ENCODE peak calls at places on chromosomes 4 and X, in six cellular contexts. Q is cardiac fibroblast, Y is hypothalamus, Z is neural crest cell, X is T-helper 17 cell, U is A172. K is an unnamed sample.

GRCh38 chrX:12319012-12319519 is 180.8 kb downstream of the FRMPD4 start:
- DNase-seq in Q (peak), Y (no peak), Z (no peak), X (no peak), U (peak), K (no peak)

GRCh38 chr4:150348079-150348478 is 233.9 kb upstream of the MAB21L2 start:
- DNase-seq in Q (peak), Y (no peak), Z (no peak), X (no peak), U (peak), K (no peak)

GRCh38 chrX:111779582-111779981 is 96.4 kb upstream of the TRPC5OS start:
- DNase-seq in Q (no peak), Y (no peak), Z (no peak), X (no peak), U (no peak), K (no peak)

GRCh38 chr4:98779021-98779420 is 120.6 kb upstream of the TSPAN5 start:
- DNase-seq in Q (no peak), Y (no peak), Z (no peak), X (no peak), U (no peak), K (no peak)

GRCh38 chr4:139416073-139416673 is 37.7 kb upstream of the RAB33B start:
- DNase-seq in Q (peak), Y (no peak), Z (peak), X (no peak), U (peak), K (no peak)

GRCh38 chrX:1657367-1658082 is 42.7 kb downstream of the ASMT start:
- DNase-seq in Q (peak), Y (no peak), Z (no peak), X (peak), U (peak), K (no peak)

GRCh38 chr4:1318488-1319213 is 28.4 kb upstream of the UVSSA start:
- DNase-seq in Q (no peak), Y (no peak), Z (no peak), X (no peak), U (no peak), K (no peak)

GRCh38 chr4:111399523-111400135 is 745.6 kb upstream of the FAM241A start:
- DNase-seq in Q (no peak), Y (no peak), Z (no peak), X (no peak), U (no peak), K (peak)

GRCh38 chrX:25597561-25597960 is 540.6 kb upstream of the MAGEB18 start:
- DNase-seq in Q (peak), Y (no peak), Z (no peak), X (no peak), U (peak), K (no peak)

GRCh38 chr4:7640136-7640535 is 205.4 kb upstream of the PSAPL1 start:
- DNase-seq in Q (no peak), Y (no peak), Z (no peak), X (no peak), U (no peak), K (no peak)

GRCh38 chrX:132423323-132423722 is 65.5 kb downstream of the MBNL3 start:
- DNase-seq in Q (no peak), Y (no peak), Z (no peak), X (no peak), U (no peak), K (no peak)

GRCh38 chr4:88765729-88766128 is 68.1 kb upstream of the NAP1L5 start:
- DNase-seq in Q (peak), Y (no peak), Z (no peak), X (no peak), U (peak), K (no peak)

GRCh38 chr4:84938316-84938715 is 28.2 kb downstream of the WDFY3 start:
- DNase-seq in Q (peak), Y (no peak), Z (no peak), X (no peak), U (peak), K (no peak)

GRCh38 chrX:85244411-85245210 is 820 bp downstream of the ZNF711 start:
- DNase-seq in Q (peak), Y (no peak), Z (peak), X (no peak), U (no peak), K (no peak)

GRCh38 chr4:158837527-158838141 is 68.8 kb downstream of the FNIP2 start:
- DNase-seq in Q (no peak), Y (no peak), Z (no peak), X (no peak), U (no peak), K (no peak)

GRCh38 chr4:47876310-47876709 is 38.1 kb downstream of the NFXL1 start:
- DNase-seq in Q (no peak), Y (no peak), Z (no peak), X (no peak), U (no peak), K (no peak)

GRCh38 chr4:15012017-15012788 is 9.9 kb downstream of the CPEB2 start:
- DNase-seq in Q (no peak), Y (no peak), Z (no peak), X (no peak), U (no peak), K (no peak)

GRCh38 chr4:35963969-35964515 is 280.3 kb downstream of the ARAP2 start:
- DNase-seq in Q (no peak), Y (no peak), Z (no peak), X (no peak), U (peak), K (no peak)